ENCODE peak calls at places on chromosome 21, in six cellular contexts. A is mesendoderm, U is IMR-90, W is neuronal stem cell, B is H1, C is mesenchymal stem cell. E is an unnamed sample. For H3K4me1, the result is how much of the 10 kb centered on the place peaks cover.

GRCh38 chr21:31580866-31581276 is 78.6 kb upstream of the SOD1 start:
- DNase-seq in A (peak), U (peak), W (peak), B (no peak), C (peak), E (peak)

GRCh38 chr21:23009360-23009759 is 2011.2 kb downstream of the NCAM2 start:
- DNase-seq in A (no peak), U (no peak), W (no peak), B (no peak), C (no peak), E (no peak)

GRCh38 chr21:43864313-43864805 is 664 bp upstream of the AGPAT3 start:
- DNase-seq in A (peak), U (peak), W (no peak), B (no peak), C (peak), E (peak)

GRCh38 chr21:42315296-42315891 is at the start of gene TFF3:
- DNase-seq in A (no peak), U (no peak), W (no peak), B (no peak), C (no peak), E (no peak)

GRCh38 chr21:35932232-35932911 is 128.0 kb downstream of the SETD4 start:
- DNase-seq in A (no peak), U (peak), W (no peak), B (no peak), C (peak), E (no peak)

GRCh38 chr21:26790289-26790688 is 54.9 kb downstream of the ADAMTS1 start:
- DNase-seq in A (no peak), U (no peak), W (no peak), B (no peak), C (no peak), E (no peak)

GRCh38 chr21:43880111-43880985 is 15.3 kb downstream of the AGPAT3 start:
- DNase-seq in A (no peak), U (peak), W (no peak), B (no peak), C (peak), E (no peak)

GRCh38 chr21:42262826-42263225 is 43.9 kb downstream of the ABCG1 start:
- DNase-seq in A (peak), U (peak), W (no peak), B (no peak), C (peak), E (no peak)

GRCh38 chr21:41024341-41025056 is 143.5 kb upstream of the BACE2 start:
- DNase-seq in A (peak), U (no peak), W (no peak), B (no peak), C (no peak), E (no peak)

GRCh38 chr21:43979654-43980053 is 32.5 kb upstream of the TRAPPC10 start:
- DNase-seq in A (no peak), U (no peak), W (no peak), B (no peak), C (no peak), E (no peak)

GRCh38 chr21:32338209-32338921 is 39.7 kb downstream of the MRAP start:
- DNase-seq in A (no peak), U (no peak), W (no peak), B (no peak), C (no peak), E (no peak)

DNA sequence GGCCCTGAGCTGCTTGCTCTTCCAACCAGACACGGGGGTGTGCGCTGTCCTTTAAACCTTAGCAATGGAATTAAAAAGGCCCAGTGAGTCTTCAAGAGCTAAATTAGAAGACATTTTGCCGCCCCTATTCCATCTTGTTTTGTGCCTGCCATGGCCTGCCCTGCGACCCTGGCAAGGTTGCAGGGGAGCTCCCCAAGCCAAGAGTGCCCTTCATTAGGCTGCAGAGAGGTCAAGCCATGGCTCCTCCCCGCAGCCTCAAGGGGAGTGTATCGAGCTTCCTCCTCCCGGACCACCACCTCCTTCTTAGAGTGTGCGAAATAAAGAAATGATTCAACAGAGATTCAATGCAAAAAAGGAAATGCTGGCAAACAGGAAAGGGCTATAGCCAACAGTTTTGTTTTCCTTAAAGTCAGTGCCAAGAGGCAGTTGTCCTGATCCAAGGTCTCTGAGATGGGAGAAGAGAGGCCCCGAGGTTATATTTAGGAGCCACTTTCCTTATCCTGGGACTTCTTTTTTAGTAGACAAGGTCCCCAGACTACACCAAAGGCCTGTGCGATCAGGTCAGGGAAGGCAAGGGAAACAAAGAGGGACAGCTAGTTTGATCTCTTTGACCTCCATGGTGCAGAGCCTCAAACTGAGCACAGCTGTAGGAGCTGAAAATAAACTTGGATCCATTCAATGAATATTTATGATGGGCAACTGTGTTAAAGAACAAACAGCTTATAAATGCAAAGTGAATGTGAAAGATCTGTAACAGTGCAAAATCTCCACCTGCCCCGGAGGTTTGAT is 256.4 kb downstream of the DYRK1A start:
- DNase-seq in A (no peak), U (no peak), W (no peak), B (no peak), C (no peak), E (no peak)
- H3K27ac ChIP-seq in A (no peak), U (no peak), W (no peak), B (no peak), C (no peak), E (no peak)

GRCh38 chr21:15730484-15731242 is 881 bp downstream of the USP25 start:
- DNase-seq in A (peak), U (no peak), W (peak), B (no peak), C (peak), E (no peak)
- H2BK5ac ChIP-seq in A (peak), U (peak), W (peak), B (peak), C (no peak), E (peak)

GRCh38 chr21:45467221-45467779 is 62.3 kb downstream of the COL18A1 start:
- DNase-seq in A (no peak), U (no peak), W (no peak), B (no peak), C (no peak), E (no peak)

GRCh38 chr21:45464309-45464708 is 59.3 kb downstream of the COL18A1 start:
- DNase-seq in A (no peak), U (no peak), W (no peak), B (no peak), C (no peak), E (no peak)

GRCh38 chr21:45465105-45465504 is 60.1 kb downstream of the COL18A1 start:
- DNase-seq in A (no peak), U (no peak), W (no peak), B (no peak), C (no peak), E (no peak)

GRCh38 chr21:45466330-45467220 is 61.6 kb downstream of the COL18A1 start:
- DNase-seq in A (no peak), U (no peak), W (no peak), B (no peak), C (no peak), E (no peak)

GRCh38 chr21:45465611-45466329 is 60.8 kb downstream of the COL18A1 start:
- DNase-seq in A (no peak), U (no peak), W (no peak), B (no peak), C (no peak), E (no peak)
- H3K4me1 ChIP-seq in A (under half), U (under half), W (under half), B (under half), C (under half), E (under half)

DNA sequence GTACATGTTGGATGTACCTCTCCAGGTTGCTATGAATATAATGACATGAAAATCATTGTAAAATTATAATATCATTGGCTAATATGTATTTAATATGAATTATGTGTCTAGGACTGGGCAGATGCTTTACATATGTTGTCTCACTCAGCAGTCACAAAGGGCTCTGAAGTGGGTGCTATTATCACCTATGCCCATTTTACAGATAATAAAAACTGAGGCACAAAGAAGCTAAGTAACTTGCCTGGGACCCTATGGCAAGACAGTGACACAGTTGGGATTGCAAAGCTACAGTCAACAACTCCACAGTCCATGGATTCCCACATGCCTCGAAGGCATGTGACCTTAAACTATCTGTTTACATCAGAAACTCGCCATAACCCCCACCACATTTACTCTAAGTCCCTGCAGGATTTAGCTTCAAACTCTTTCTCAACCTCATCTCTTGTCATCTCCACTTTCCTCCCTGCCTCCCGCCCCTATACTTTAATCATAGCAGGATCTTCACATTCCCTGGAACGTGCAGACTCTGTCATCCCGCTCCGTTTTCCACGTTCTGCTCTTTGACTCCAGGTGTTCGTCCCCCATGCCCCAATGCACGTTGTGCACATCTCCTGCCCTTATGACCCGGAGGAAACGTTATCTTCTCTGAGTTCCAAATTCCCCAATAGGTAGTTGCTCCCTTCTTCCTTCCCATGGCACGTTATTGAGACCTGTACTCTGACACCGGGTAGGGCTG is 143.0 kb upstream of the NRIP1 start:
- DNase-seq in A (no peak), U (no peak), W (no peak), B (no peak), C (no peak), E (no peak)
- H3K27ac ChIP-seq in A (no peak), U (no peak), W (no peak), B (no peak), C (no peak), E (no peak)

DNA sequence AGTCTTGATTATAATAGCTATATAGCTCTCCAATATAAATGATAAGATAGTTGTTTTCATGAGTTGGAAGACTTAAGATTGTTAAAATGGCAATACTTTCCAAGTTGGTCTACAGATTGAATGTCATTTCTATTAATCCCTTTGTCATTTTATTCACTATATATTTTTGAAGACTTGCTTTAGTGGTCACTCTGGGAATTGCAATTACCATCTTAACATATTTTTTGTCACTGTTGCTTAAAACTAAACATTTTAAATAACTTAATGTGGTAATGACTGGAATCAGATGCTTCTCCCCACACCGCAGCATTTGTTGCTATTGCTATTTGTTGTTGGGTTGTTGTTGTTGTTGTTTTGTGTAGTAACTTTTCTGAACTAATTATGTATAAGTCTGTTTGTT is 1592.9 kb downstream of the MRPL39 start:
- DNase-seq in A (no peak), U (no peak), W (no peak), B (no peak), C (no peak), E (no peak)
- H2BK5ac ChIP-seq in A (no peak), U (peak), W (no peak), B (no peak), C (no peak), E (no peak)

GRCh38 chr21:28893687-28894086 is 99.0 kb downstream of the LTN1 start:
- DNase-seq in A (peak), U (no peak), W (no peak), B (no peak), C (no peak), E (no peak)

DNA sequence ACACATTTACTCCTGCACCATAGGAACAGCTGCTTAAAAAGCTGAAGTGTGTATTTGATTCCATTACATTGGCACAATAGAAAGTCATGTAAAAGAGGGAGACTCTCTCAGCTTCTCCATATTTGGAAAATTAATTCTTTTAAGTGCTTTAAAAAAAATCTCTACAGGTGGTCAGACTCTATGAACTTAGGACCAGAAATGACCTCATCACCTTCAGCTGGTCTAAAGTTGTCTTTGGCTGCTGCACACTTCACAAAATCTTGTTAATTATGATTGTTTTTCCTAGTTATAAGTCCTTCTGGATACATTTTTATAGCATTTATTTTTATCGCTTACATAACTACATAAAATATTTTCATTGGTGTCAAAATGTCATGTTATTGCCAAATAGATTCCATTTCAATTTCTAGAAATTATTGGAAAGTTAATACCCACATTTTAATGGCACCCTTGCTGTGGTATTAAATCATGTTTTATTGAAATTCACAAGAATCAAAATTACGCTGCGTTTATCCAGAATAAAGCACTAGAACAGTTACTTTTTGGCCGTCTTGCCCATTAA is 100.0 kb downstream of the LTN1 start:
- DNase-seq in A (no peak), U (no peak), W (no peak), B (no peak), C (no peak), E (no peak)
- H3K4me1 ChIP-seq in A (under half), U (under half), W (under half), B (under half), C (under half), E (under half)

DNA sequence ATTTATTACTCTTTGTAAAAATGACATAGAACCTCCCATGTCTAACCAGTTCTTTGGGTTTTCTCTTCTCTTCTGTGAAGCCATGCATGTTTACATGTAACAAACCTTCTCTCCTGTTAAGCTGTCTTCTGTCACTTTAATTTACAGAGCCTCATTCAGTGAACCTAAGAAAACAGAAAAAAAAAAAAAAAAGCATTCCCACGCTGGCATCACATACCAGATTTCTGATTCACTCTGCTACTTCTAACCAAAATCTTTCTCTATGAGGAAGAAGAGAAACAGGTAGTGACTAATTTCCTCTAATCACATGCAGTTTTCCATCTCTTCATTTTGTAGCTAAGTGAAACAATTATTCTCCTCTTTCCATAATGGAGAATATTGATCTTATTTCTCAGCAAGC is 141.4 kb upstream of the CXADR start:
- DNase-seq in A (peak), U (peak), W (no peak), B (no peak), C (peak), E (no peak)
- H3K27ac ChIP-seq in A (no peak), U (no peak), W (no peak), B (no peak), C (no peak), E (no peak)

GRCh38 chr21:20249401-20249800 is 748.8 kb upstream of the NCAM2 start:
- DNase-seq in A (no peak), U (no peak), W (no peak), B (no peak), C (no peak), E (no peak)

GRCh38 chr21:20257052-20257451 is 741.2 kb upstream of the NCAM2 start:
- DNase-seq in A (no peak), U (no peak), W (no peak), B (no peak), C (no peak), E (no peak)

GRCh38 chr21:20250337-20250736 is 747.9 kb upstream of the NCAM2 start:
- DNase-seq in A (no peak), U (no peak), W (no peak), B (no peak), C (no peak), E (no peak)

GRCh38 chr21:20254964-20255363 is 743.2 kb upstream of the NCAM2 start:
- DNase-seq in A (no peak), U (no peak), W (no peak), B (no peak), C (no peak), E (no peak)

GRCh38 chr21:20253261-20253660 is 744.9 kb upstream of the NCAM2 start:
- DNase-seq in A (peak), U (no peak), W (no peak), B (no peak), C (no peak), E (no peak)
- H2BK5ac ChIP-seq in A (no peak), U (no peak), W (no peak), B (no peak), C (no peak), E (no peak)